ENCODE peak calls at places on chromosomes 2 and 18, in nine cellular contexts. A is NCI-H2081, H is mesenteric fat pad, D is ELF-1, C is GDM1, Q is astrocyte of the hippocampus, L is HCT116, B is heart left ventricle, I is posterior cingulate gyrus. M is an unnamed sample.

GRCh38 chr18:62979172-62979571 is 263.8 kb downstream of the PHLPP1 start:
- DNase-seq in I (peak), Q (peak), H (no peak), A (peak), B (peak), D (no peak), L (no peak), C (no peak), M (no peak)

GRCh38 chr18:74389161-74389927 is 67.8 kb downstream of the DIPK1C start:
- DNase-seq in L (no peak), Q (peak), H (no peak), B (no peak), C (no peak), D (peak), A (no peak), I (no peak), M (no peak)

GRCh38 chr2:20624156-20624883 is 26.6 kb downstream of the HS1BP3 start:
- DNase-seq in D (no peak), I (no peak), L (no peak), B (peak), A (no peak), H (peak), Q (no peak), C (no peak), M (no peak)

GRCh38 chr2:43083710-43084698 is 142.4 kb downstream of the ZFP36L2 start:
- DNase-seq in A (no peak), B (peak), H (peak), C (no peak), I (no peak), D (peak), Q (peak), L (no peak), M (no peak)

GRCh38 chr2:241036397-241036963 is 38.1 kb downstream of the SNED1 start:
- DNase-seq in C (no peak), L (no peak), D (peak), A (no peak), Q (no peak), B (no peak), I (no peak), H (no peak), M (peak)

GRCh38 chr18:26342646-26343045 is 116.4 kb downstream of the TAF4B start:
- DNase-seq in A (no peak), D (no peak), L (no peak), C (no peak), H (no peak), I (no peak), B (no peak), Q (no peak), M (no peak)

GRCh38 chr2:72263781-72264060 is 116.1 kb upstream of the CYP26B1 start:
- DNase-seq in B (no peak), L (no peak), Q (peak), A (no peak), H (no peak), I (no peak), D (no peak), C (no peak), M (no peak)

GRCh38 chr2:95311821-95312542 is 14.8 kb downstream of the KCNIP3 start:
- DNase-seq in D (peak), Q (no peak), L (no peak), C (no peak), I (no peak), B (no peak), H (no peak), A (no peak), M (no peak)

GRCh38 chr18:7770903-7771302 is 203.8 kb downstream of the PTPRM start:
- DNase-seq in H (no peak), B (no peak), I (no peak), L (no peak), Q (no peak), C (no peak), A (no peak), D (no peak), M (no peak)

GRCh38 chr2:72917138-72917874 is at the start of gene EMX1:
- DNase-seq in I (no peak), Q (peak), L (peak), B (no peak), A (peak), C (no peak), D (peak), H (peak), M (peak)

GRCh38 chr2:180614776-180615175 is 365.6 kb upstream of the UBE2E3 start:
- DNase-seq in I (no peak), Q (no peak), B (no peak), C (no peak), L (no peak), H (no peak), A (no peak), D (no peak), M (no peak)

GRCh38 chr2:181656450-181657261 is at the start of gene CERKL:
- DNase-seq in I (no peak), D (peak), A (no peak), L (peak), B (peak), C (no peak), H (no peak), Q (peak), M (no peak)

GRCh38 chr18:33666915-33667314 is 88.9 kb downstream of the ASXL3 start:
- DNase-seq in D (no peak), L (no peak), A (no peak), B (no peak), H (no peak), Q (no peak), I (no peak), C (no peak), M (no peak)

GRCh38 chr2:223725494-223725893 is 111.9 kb downstream of the AP1S3 start:
- DNase-seq in C (no peak), H (no peak), A (peak), L (peak), I (peak), D (peak), B (peak), Q (peak), M (no peak)